ENCODE peak calls at places on chromosomes 13 and 19, in five cellular contexts. One of them, this sample, is unnamed.

GRCh38 chr19:16566161-16566560 is 6.1 kb downstream of the SLC35E1 start:
- DNase-seq in NCI-H2081: no peak
- DNase-seq in RKO: no peak
- DNase-seq in RPMI8226: no peak
- DNase-seq in substantia nigra: no peak
- DNase-seq in this sample: peak; percentile 85

GRCh38 chr19:7779631-7780486 is 16.8 kb downstream of the CLEC4M start:
- DNase-seq in NCI-H2081: no peak
- DNase-seq in RKO: no peak
- DNase-seq in RPMI8226: no peak
- DNase-seq in substantia nigra: no peak
- DNase-seq in this sample: no peak

GRCh38 chr19:53771133-53771532 is 53.0 kb downstream of the NLRP12 start:
- DNase-seq in NCI-H2081: no peak
- DNase-seq in RKO: no peak
- DNase-seq in RPMI8226: no peak
- DNase-seq in substantia nigra: no peak
- DNase-seq in this sample: no peak

GRCh38 chr13:99265823-99266426 is 7.7 kb upstream of the GPR18 start:
- DNase-seq in NCI-H2081: peak; percentile 8
- DNase-seq in RKO: peak; percentile 22
- DNase-seq in RPMI8226: peak; percentile 41
- DNase-seq in substantia nigra: no peak
- DNase-seq in this sample: no peak

GRCh38 chr19:16525751-16526481 is 16.3 kb downstream of the CHERP start:
- DNase-seq in NCI-H2081: no peak
- DNase-seq in RKO: no peak
- DNase-seq in RPMI8226: no peak
- DNase-seq in substantia nigra: no peak
- DNase-seq in this sample: no peak

GRCh38 chr13:53121131-53121773 is 92.6 kb downstream of the OLFM4 start:
- DNase-seq in NCI-H2081: no peak
- DNase-seq in RKO: no peak
- DNase-seq in RPMI8226: no peak
- DNase-seq in substantia nigra: no peak
- DNase-seq in this sample: no peak

GRCh38 chr19:30391554-30392551 is 19.7 kb downstream of the ZNF536 start:
- DNase-seq in NCI-H2081: no peak
- DNase-seq in RKO: no peak
- DNase-seq in RPMI8226: no peak
- DNase-seq in substantia nigra: no peak
- DNase-seq in this sample: no peak

GRCh38 chr13:97141564-97142005 is 80.5 kb upstream of the MBNL2 start:
- DNase-seq in NCI-H2081: no peak
- DNase-seq in RKO: peak; percentile 92
- DNase-seq in RPMI8226: no peak
- DNase-seq in substantia nigra: no peak
- DNase-seq in this sample: peak; percentile 30

GRCh38 chr13:94298346-94298745 is 181.1 kb downstream of the DCT start:
- DNase-seq in NCI-H2081: no peak
- DNase-seq in RKO: no peak
- DNase-seq in RPMI8226: no peak
- DNase-seq in substantia nigra: no peak
- DNase-seq in this sample: no peak

This sample was measured in activated CD8-positive, alpha-beta T cell treated with anti-CD3 and anti-CD28 coated beads for 36 hours.